ENCODE peak calls at places on chromosomes 6 and 20, in eight cellular contexts. D is GM23248; Z is H7; E is stimulated activated CD4-positive, alpha-beta T cell treated with anti-CD3 and anti-CD28 coated beads, Interleukin-1b, Interleukin-23, amount 100 ng/mL, for 4 hours; N is substantia nigra; L is Peyer's patch; R is HFFc6; M is neural crest cell. K is an unnamed sample.

GRCh38 chr6:90080876-90081464 is 186.7 kb downstream of the GJA10 start:
- DNase-seq in N (no peak), Z (no peak), E (no peak), D (no peak), M (no peak), L (no peak), R (no peak), K (no peak)

GRCh38 chr6:38080889-38081288 is 261.4 kb downstream of the ZFAND3 start:
- DNase-seq in N (no peak), M (no peak), Z (no peak), R (no peak), L (no peak), E (no peak), D (peak), K (no peak)

GRCh38 chr6:134235937-134236751 is 81.8 kb downstream of the SGK1 start:
- DNase-seq in R (peak), M (no peak), E (no peak), Z (no peak), D (peak), L (no peak), N (no peak), K (no peak)

GRCh38 chr6:82878812-82879211 is 186.8 kb downstream of the UBE3D start:
- DNase-seq in L (no peak), M (no peak), N (no peak), R (no peak), D (no peak), Z (no peak), E (no peak), K (no peak)

GRCh38 chr20:45972500-45973183 is 639 bp upstream of the ZNF335 start:
- DNase-seq in D (peak), M (no peak), L (peak), R (no peak), Z (no peak), N (no peak), E (no peak), K (no peak)

GRCh38 chr20:46999821-47000465 is 105.3 kb downstream of the EYA2 start:
- DNase-seq in M (no peak), L (no peak), E (no peak), R (no peak), D (no peak), Z (no peak), N (no peak), K (no peak)

GRCh38 chr6:163474581-163474980 is 60.1 kb downstream of the QKI start:
- DNase-seq in L (no peak), N (no peak), D (no peak), R (no peak), M (no peak), Z (no peak), E (no peak), K (no peak)

GRCh38 chr20:23880426-23880825 is 878 bp upstream of the CST5 start:
- DNase-seq in Z (no peak), L (no peak), D (peak), R (no peak), N (no peak), E (no peak), M (no peak), K (no peak)

GRCh38 chr6:71107935-71108420 is 151.1 kb upstream of the B3GAT2 start:
- DNase-seq in N (no peak), E (no peak), R (peak), M (no peak), L (no peak), Z (no peak), D (peak), K (peak)

GRCh38 chr6:51260003-51260402 is 441.3 kb downstream of the TFAP2B start:
- DNase-seq in D (no peak), R (no peak), E (no peak), L (no peak), N (no peak), Z (peak), M (no peak), K (no peak)

GRCh38 chr6:33314943-33315752 is 1.3 kb upstream of the TAPBP start:
- DNase-seq in N (no peak), R (no peak), D (peak), M (no peak), Z (peak), L (peak), E (no peak), K (no peak)

GRCh38 chr6:20236899-20237600 is 24.8 kb upstream of the MBOAT1 start:
- DNase-seq in D (no peak), Z (no peak), R (no peak), L (no peak), E (no peak), M (no peak), N (no peak), K (no peak)

GRCh38 chr6:144013486-144013909 is 5.4 kb upstream of the PLAGL1 start:
- DNase-seq in R (peak), L (peak), M (peak), Z (peak), N (peak), E (peak), D (peak), K (peak)

GRCh38 chr6:147715035-147715434 is 206.5 kb downstream of the SAMD5 start:
- DNase-seq in M (no peak), L (no peak), Z (no peak), N (peak), D (no peak), E (no peak), R (no peak), K (no peak)

GRCh38 chr6:127385668-127386385 is 42.4 kb upstream of the ECHDC1 start:
- DNase-seq in R (no peak), E (no peak), Z (no peak), D (no peak), L (no peak), M (no peak), N (no peak), K (no peak)

GRCh38 chr6:168448243-168448855 is 7.4 kb downstream of the SMOC2 start:
- DNase-seq in D (no peak), L (no peak), R (no peak), M (no peak), N (no peak), E (no peak), Z (no peak), K (no peak)

GRCh38 chr6:149389509-149390297 is 10.4 kb upstream of the SUMO4 start:
- DNase-seq in E (no peak), R (no peak), N (no peak), D (peak), L (no peak), M (no peak), Z (no peak), K (no peak)

GRCh38 chr6:100099189-100100074 is 105.4 kb upstream of the MCHR2 start:
- DNase-seq in M (no peak), R (peak), D (peak), E (no peak), Z (no peak), L (no peak), N (no peak), K (peak)

GRCh38 chr6:164207024-164207423 is 792.5 kb downstream of the QKI start:
- DNase-seq in L (no peak), E (no peak), D (no peak), N (no peak), R (no peak), M (no peak), Z (no peak), K (no peak)

GRCh38 chr6:160042014-160042773 is 73.3 kb downstream of the IGF2R start:
- DNase-seq in M (no peak), E (no peak), D (peak), N (no peak), R (no peak), Z (no peak), L (no peak), K (no peak)

GRCh38 chr20:41352106-41352505 is 11.5 kb downstream of the LPIN3 start:
- DNase-seq in R (no peak), L (no peak), N (no peak), D (no peak), Z (peak), E (no peak), M (no peak), K (no peak)

GRCh38 chr6:63295553-63295952 is 24.2 kb downstream of the LGSN start:
- DNase-seq in R (no peak), Z (no peak), L (no peak), D (no peak), E (no peak), N (no peak), M (no peak), K (no peak)

GRCh38 chr6:3949531-3949930 is 100.4 kb downstream of the FAM50B start:
- DNase-seq in Z (no peak), N (no peak), R (no peak), D (no peak), E (no peak), L (no peak), M (no peak), K (no peak)

GRCh38 chr6:46340246-46340645 is 151.0 kb downstream of the RCAN2 start:
- DNase-seq in Z (no peak), D (no peak), M (no peak), E (no peak), N (no peak), R (no peak), L (no peak), K (no peak)